ENCODE peak calls at places on chromosomes 7 and 10, in eight cellular contexts. P is effector memory CD8-positive, alpha-beta T cell; I is RWPE1; R is A172; S is activated effector memory CD4-positive, alpha-beta T cell treated with anti-CD3 and anti-CD28 coated beads, Interleukin-2, amount 50 U/mL, for 16 hours; U is progenitor cell of endocrine pancreas; Z is CD14-positive monocyte; L is amygdala. V is an unnamed sample.

GRCh38 chr7:67788689-67789088 is 792.1 kb downstream of the TYW1 start:
- DNase-seq in P (no peak), I (no peak), R (peak), S (no peak), U (no peak), Z (no peak), L (no peak), V (no peak)

GRCh38 chr10:71213127-71213616 is 802 bp downstream of the UNC5B start:
- DNase-seq in P (no peak), I (peak), R (peak), S (peak), U (no peak), Z (no peak), L (no peak), V (peak)

GRCh38 chr10:23826399-23826798 is 382.5 kb upstream of the KIAA1217 start:
- DNase-seq in P (no peak), I (peak), R (peak), S (no peak), U (peak), Z (no peak), L (no peak), V (no peak)

GRCh38 chr7:77940647-77941046 is 142.1 kb downstream of the PHTF2 start:
- DNase-seq in P (no peak), I (peak), R (peak), S (no peak), U (no peak), Z (no peak), L (no peak), V (no peak)

GRCh38 chr7:24388212-24388611 is 104.2 kb downstream of the NPY start:
- DNase-seq in P (no peak), I (no peak), R (no peak), S (no peak), U (no peak), Z (no peak), L (no peak), V (no peak)

GRCh38 chr10:77832243-77832642 is 94.3 kb downstream of the DLG5 start:
- DNase-seq in P (peak), I (no peak), R (no peak), S (peak), U (no peak), Z (no peak), L (no peak), V (no peak)

GRCh38 chr7:70093496-70093895 is 495.2 kb downstream of the AUTS2 start:
- DNase-seq in P (no peak), I (peak), R (peak), S (no peak), U (no peak), Z (no peak), L (no peak), V (no peak)

GRCh38 chr10:126919426-126919825 is 14.2 kb downstream of the DOCK1 start:
- DNase-seq in P (no peak), I (no peak), R (no peak), S (no peak), U (no peak), Z (no peak), L (no peak), V (no peak)

GRCh38 chr10:21675157-21675796 is 141.2 kb downstream of the MLLT10 start:
- DNase-seq in P (peak), I (peak), R (peak), S (peak), U (no peak), Z (no peak), L (no peak), V (no peak)

GRCh38 chr7:139618482-139619366 is 95.2 kb downstream of the CLEC2L start:
- DNase-seq in P (no peak), I (peak), R (peak), S (peak), U (peak), Z (no peak), L (no peak), V (no peak)

GRCh38 chr7:122457969-122458368 is 153.4 kb upstream of the FEZF1 start:
- DNase-seq in P (no peak), I (no peak), R (no peak), S (no peak), U (no peak), Z (no peak), L (no peak), V (no peak)

GRCh38 chr7:30112103-30112713 is 22.6 kb upstream of the MTURN start:
- DNase-seq in P (no peak), I (no peak), R (no peak), S (no peak), U (no peak), Z (no peak), L (no peak), V (no peak)

GRCh38 chr10:120477723-120478270 is 20.8 kb downstream of the PLPP4 start:
- DNase-seq in P (no peak), I (no peak), R (peak), S (no peak), U (no peak), Z (no peak), L (no peak), V (no peak)

GRCh38 chr7:33556471-33556870 is 348.9 kb upstream of the BMPER start:
- DNase-seq in P (no peak), I (no peak), R (no peak), S (no peak), U (no peak), Z (no peak), L (no peak), V (no peak)